ENCODE peak calls at places on chromosomes 13 and 19, in nine cellular contexts. One of them, this sample, is unnamed.

GRCh38 chr13:102651892-102652291 is 43.0 kb downstream of the METTL21C start:
- DNase-seq in stimulated activated CD8-positive, alpha-beta memory T cell treated with anti-CD3 and anti-CD28 coated beads, Interleukin-15, amount 100 ng/mL, for 1 hour: no peak
- DNase-seq in body of pancreas: no peak
- DNase-seq in head of caudate nucleus: no peak
- DNase-seq in central memory CD8-positive, alpha-beta T cell: no peak
- DNase-seq in WTC11: no peak
- DNase-seq in Kasumi-1: no peak
- DNase-seq in ascending aorta: no peak
- DNase-seq in IMR-90: peak; percentile 52
- DNase-seq in this sample: peak; percentile 77

GRCh38 chr19:43124360-43124759 is 41.9 kb upstream of the PSG2 start:
- DNase-seq in stimulated activated CD8-positive, alpha-beta memory T cell treated with anti-CD3 and anti-CD28 coated beads, Interleukin-15, amount 100 ng/mL, for 1 hour: no peak
- DNase-seq in body of pancreas: no peak
- DNase-seq in head of caudate nucleus: no peak
- DNase-seq in central memory CD8-positive, alpha-beta T cell: no peak
- DNase-seq in WTC11: no peak
- DNase-seq in Kasumi-1: no peak
- DNase-seq in ascending aorta: no peak
- DNase-seq in IMR-90: no peak
- DNase-seq in this sample: no peak

GRCh38 chr13:111789420-111789819 is 277.5 kb upstream of the SOX1 start:
- DNase-seq in stimulated activated CD8-positive, alpha-beta memory T cell treated with anti-CD3 and anti-CD28 coated beads, Interleukin-15, amount 100 ng/mL, for 1 hour: no peak
- DNase-seq in body of pancreas: no peak
- DNase-seq in head of caudate nucleus: no peak
- DNase-seq in central memory CD8-positive, alpha-beta T cell: no peak
- DNase-seq in WTC11: no peak
- DNase-seq in Kasumi-1: no peak
- DNase-seq in ascending aorta: no peak
- DNase-seq in IMR-90: no peak
- DNase-seq in this sample: peak; percentile 5

GRCh38 chr19:9906475-9907087 is 29.7 kb downstream of the OLFM2 start:
- DNase-seq in stimulated activated CD8-positive, alpha-beta memory T cell treated with anti-CD3 and anti-CD28 coated beads, Interleukin-15, amount 100 ng/mL, for 1 hour: no peak
- DNase-seq in body of pancreas: no peak
- DNase-seq in head of caudate nucleus: peak; percentile 46
- DNase-seq in central memory CD8-positive, alpha-beta T cell: no peak
- DNase-seq in WTC11: no peak
- DNase-seq in Kasumi-1: no peak
- DNase-seq in ascending aorta: no peak
- DNase-seq in IMR-90: no peak
- DNase-seq in this sample: no peak

GRCh38 chr19:7550169-7550770 is 14.8 kb downstream of the PNPLA6 start:
- DNase-seq in stimulated activated CD8-positive, alpha-beta memory T cell treated with anti-CD3 and anti-CD28 coated beads, Interleukin-15, amount 100 ng/mL, for 1 hour: no peak
- DNase-seq in body of pancreas: no peak
- DNase-seq in head of caudate nucleus: no peak
- DNase-seq in central memory CD8-positive, alpha-beta T cell: no peak
- DNase-seq in WTC11: no peak
- DNase-seq in Kasumi-1: no peak
- DNase-seq in ascending aorta: no peak
- DNase-seq in IMR-90: no peak
- DNase-seq in this sample: no peak

GRCh38 chr19:9871626-9872338 is 36.7 kb downstream of the PIN1 start:
- DNase-seq in stimulated activated CD8-positive, alpha-beta memory T cell treated with anti-CD3 and anti-CD28 coated beads, Interleukin-15, amount 100 ng/mL, for 1 hour: no peak
- DNase-seq in body of pancreas: no peak
- DNase-seq in head of caudate nucleus: no peak
- DNase-seq in central memory CD8-positive, alpha-beta T cell: no peak
- DNase-seq in WTC11: no peak
- DNase-seq in Kasumi-1: no peak
- DNase-seq in ascending aorta: no peak
- DNase-seq in IMR-90: no peak
- DNase-seq in this sample: no peak

GRCh38 chr13:95564948-95565347 is 12.4 kb downstream of the CLDN10 start:
- DNase-seq in stimulated activated CD8-positive, alpha-beta memory T cell treated with anti-CD3 and anti-CD28 coated beads, Interleukin-15, amount 100 ng/mL, for 1 hour: no peak
- DNase-seq in body of pancreas: no peak
- DNase-seq in head of caudate nucleus: no peak
- DNase-seq in central memory CD8-positive, alpha-beta T cell: no peak
- DNase-seq in WTC11: no peak
- DNase-seq in Kasumi-1: peak; percentile 32
- DNase-seq in ascending aorta: no peak
- DNase-seq in IMR-90: peak; percentile 34
- DNase-seq in this sample: no peak

GRCh38 chr19:5099822-5100221 is 130.9 kb downstream of the KDM4B start:
- DNase-seq in stimulated activated CD8-positive, alpha-beta memory T cell treated with anti-CD3 and anti-CD28 coated beads, Interleukin-15, amount 100 ng/mL, for 1 hour: no peak
- DNase-seq in body of pancreas: no peak
- DNase-seq in head of caudate nucleus: no peak
- DNase-seq in central memory CD8-positive, alpha-beta T cell: no peak
- DNase-seq in WTC11: no peak
- DNase-seq in Kasumi-1: no peak
- DNase-seq in ascending aorta: no peak
- DNase-seq in IMR-90: no peak
- DNase-seq in this sample: no peak

GRCh38 chr19:525857-526419 is 5.6 kb upstream of the CDC34 start:
- DNase-seq in stimulated activated CD8-positive, alpha-beta memory T cell treated with anti-CD3 and anti-CD28 coated beads, Interleukin-15, amount 100 ng/mL, for 1 hour: no peak
- DNase-seq in body of pancreas: no peak
- DNase-seq in head of caudate nucleus: no peak
- DNase-seq in central memory CD8-positive, alpha-beta T cell: no peak
- DNase-seq in WTC11: no peak
- DNase-seq in Kasumi-1: no peak
- DNase-seq in ascending aorta: no peak
- DNase-seq in IMR-90: no peak
- DNase-seq in this sample: no peak

GRCh38 chr19:46944123-46944718 is 75.4 kb upstream of the NPAS1 start:
- DNase-seq in stimulated activated CD8-positive, alpha-beta memory T cell treated with anti-CD3 and anti-CD28 coated beads, Interleukin-15, amount 100 ng/mL, for 1 hour: no peak
- DNase-seq in body of pancreas: no peak
- DNase-seq in head of caudate nucleus: no peak
- DNase-seq in central memory CD8-positive, alpha-beta T cell: no peak
- DNase-seq in WTC11: no peak
- DNase-seq in Kasumi-1: no peak
- DNase-seq in ascending aorta: no peak
- DNase-seq in IMR-90: no peak
- DNase-seq in this sample: no peak

GRCh38 chr19:29887498-29887897 is 54.5 kb upstream of the URI1 start:
- DNase-seq in stimulated activated CD8-positive, alpha-beta memory T cell treated with anti-CD3 and anti-CD28 coated beads, Interleukin-15, amount 100 ng/mL, for 1 hour: no peak
- DNase-seq in body of pancreas: no peak
- DNase-seq in head of caudate nucleus: peak; percentile 11
- DNase-seq in central memory CD8-positive, alpha-beta T cell: no peak
- DNase-seq in WTC11: no peak
- DNase-seq in Kasumi-1: peak; percentile 93
- DNase-seq in ascending aorta: no peak
- DNase-seq in IMR-90: peak; percentile 10
- DNase-seq in this sample: no peak

GRCh38 chr19:7652061-7652641 is 15.2 kb downstream of the STXBP2 start:
- DNase-seq in stimulated activated CD8-positive, alpha-beta memory T cell treated with anti-CD3 and anti-CD28 coated beads, Interleukin-15, amount 100 ng/mL, for 1 hour: peak; percentile 76
- DNase-seq in body of pancreas: peak; percentile 92
- DNase-seq in head of caudate nucleus: peak; percentile 86
- DNase-seq in central memory CD8-positive, alpha-beta T cell: peak; percentile 83
- DNase-seq in WTC11: peak; percentile 88
- DNase-seq in Kasumi-1: peak; percentile 87
- DNase-seq in ascending aorta: no peak
- DNase-seq in IMR-90: peak; percentile 60
- DNase-seq in this sample: peak; percentile 82

GRCh38 chr19:45508931-45509691 is 1.8 kb downstream of the VASP start:
- DNase-seq in stimulated activated CD8-positive, alpha-beta memory T cell treated with anti-CD3 and anti-CD28 coated beads, Interleukin-15, amount 100 ng/mL, for 1 hour: no peak
- DNase-seq in body of pancreas: peak; percentile 53
- DNase-seq in head of caudate nucleus: no peak
- DNase-seq in central memory CD8-positive, alpha-beta T cell: no peak
- DNase-seq in WTC11: peak; percentile 74
- DNase-seq in Kasumi-1: peak; percentile 53
- DNase-seq in ascending aorta: peak; percentile 53
- DNase-seq in IMR-90: peak; percentile 66
- DNase-seq in this sample: peak; percentile 40

GRCh38 chr19:48053856-48054255 is 10.0 kb upstream of the CABP5 start:
- DNase-seq in stimulated activated CD8-positive, alpha-beta memory T cell treated with anti-CD3 and anti-CD28 coated beads, Interleukin-15, amount 100 ng/mL, for 1 hour: no peak
- DNase-seq in body of pancreas: no peak
- DNase-seq in head of caudate nucleus: no peak
- DNase-seq in central memory CD8-positive, alpha-beta T cell: no peak
- DNase-seq in WTC11: no peak
- DNase-seq in Kasumi-1: no peak
- DNase-seq in ascending aorta: no peak
- DNase-seq in IMR-90: no peak
- DNase-seq in this sample: no peak

GRCh38 chr19:6375411-6376010 is at the start of gene PSPN:
- DNase-seq in stimulated activated CD8-positive, alpha-beta memory T cell treated with anti-CD3 and anti-CD28 coated beads, Interleukin-15, amount 100 ng/mL, for 1 hour: no peak
- DNase-seq in body of pancreas: no peak
- DNase-seq in head of caudate nucleus: no peak
- DNase-seq in central memory CD8-positive, alpha-beta T cell: no peak
- DNase-seq in WTC11: no peak
- DNase-seq in Kasumi-1: no peak
- DNase-seq in ascending aorta: no peak
- DNase-seq in IMR-90: no peak
- DNase-seq in this sample: no peak

GRCh38 chr19:34904846-34905527 is 21.7 kb upstream of the ZNF30 start:
- DNase-seq in stimulated activated CD8-positive, alpha-beta memory T cell treated with anti-CD3 and anti-CD28 coated beads, Interleukin-15, amount 100 ng/mL, for 1 hour: no peak
- DNase-seq in body of pancreas: no peak
- DNase-seq in head of caudate nucleus: no peak
- DNase-seq in central memory CD8-positive, alpha-beta T cell: no peak
- DNase-seq in WTC11: peak; percentile 52
- DNase-seq in Kasumi-1: no peak
- DNase-seq in ascending aorta: no peak
- DNase-seq in IMR-90: no peak
- DNase-seq in this sample: no peak